ENCODE peak calls at places on chromosomes 7 and 10, in four cellular contexts. Z is BE2C, G is left ventricle myocardium inferior, I is body of pancreas. Y is an unnamed sample.
A peak's percentile ranks its signal among the peaks of the same experiment; 100 is the strongest.

GRCh38 chr10:100939763-100940344 is 27.1 kb downstream of the SLF2 start:
- DNase-seq in Z (no peak), I (no peak), G (no peak), Y (no peak)

GRCh38 chr7:47938574-47939165 is 9.6 kb downstream of the PKD1L1 start:
- DNase-seq in Z (no peak), I (no peak), G (no peak), Y (no peak)

GRCh38 chr7:94028768-94029167 is 24.6 kb upstream of the BET1 start:
- DNase-seq in G (no peak), Z (no peak), I (no peak), Y (no peak)

GRCh38 chr10:124991872-124992271 is 49.9 kb downstream of the ZRANB1 start:
- DNase-seq in I (no peak), G (no peak), Z (no peak), Y (no peak)

GRCh38 chr7:106021211-106022067 is 58.4 kb downstream of the CDHR3 start:
- DNase-seq in Z (no peak), I (no peak), G (no peak), Y (no peak)

GRCh38 chr10:62772186-62772950 is 32.2 kb upstream of the ADO start:
- DNase-seq in G (no peak), Z (no peak), I (no peak), Y (no peak)

GRCh38 chr7:101816499-101817030 is 861 bp upstream of the CUX1 start:
- DNase-seq in Z (peak; percentile 62), G (peak; percentile 51), I (peak; percentile 52), Y (peak; percentile 56)

GRCh38 chr7:139362302-139362701 is 2.6 kb downstream of the LUC7L2 start:
- DNase-seq in I (no peak), Z (no peak), G (no peak), Y (no peak)

GRCh38 chr10:119517235-119518141 is 25.0 kb downstream of the RGS10 start:
- DNase-seq in Z (no peak), G (no peak), I (peak; percentile 50), Y (no peak)

GRCh38 chr10:117003336-117003735 is 1.7 kb downstream of the SHTN1 start:
- DNase-seq in Z (no peak), G (no peak), I (no peak), Y (no peak)

GRCh38 chr7:104627516-104627915 is 299.1 kb downstream of the LHFPL3 start:
- DNase-seq in Z (peak; percentile 17), I (peak; percentile 8), G (no peak), Y (peak; percentile 31)

GRCh38 chr7:129781856-129782256 is 170.3 kb downstream of the NRF1 start:
- DNase-seq in Z (no peak), I (no peak), G (no peak), Y (no peak)

GRCh38 chr10:69464401-69464800 is 13.1 kb downstream of the TSPAN15 start:
- DNase-seq in Z (no peak), I (no peak), G (no peak), Y (no peak)

GRCh38 chr7:137682596-137682995 is 164.2 kb downstream of the DGKI start:
- DNase-seq in G (no peak), I (no peak), Z (no peak), Y (no peak)

GRCh38 chr7:30206942-30207341 is 72.2 kb downstream of the MTURN start:
- DNase-seq in G (no peak), I (no peak), Z (no peak), Y (no peak)

GRCh38 chr7:101170617-101171441 is 5.5 kb upstream of the VGF start:
- DNase-seq in G (no peak), Z (no peak), I (no peak), Y (no peak)

GRCh38 chr7:138350701-138351357 is 109.2 kb upstream of the TRIM24 start:
- DNase-seq in Z (no peak), G (no peak), I (no peak), Y (peak; percentile 38)

GRCh38 chr10:3333426-3333825 is 160.8 kb upstream of the PITRM1 start:
- DNase-seq in Z (no peak), I (no peak), G (no peak), Y (no peak)

GRCh38 chr10:96743988-96744585 is 23.8 kb upstream of the PIK3AP1 start:
- DNase-seq in I (peak; percentile 21), Z (peak; percentile 9), G (no peak), Y (no peak)

GRCh38 chr7:128827248-128827958 is 2.8 kb upstream of the FLNC start:
- DNase-seq in I (no peak), Z (peak; percentile 56), G (peak; percentile 68), Y (peak; percentile 39)

GRCh38 chr10:12235796-12236195 is 39.8 kb downstream of the CDC123 start:
- DNase-seq in G (no peak), Z (no peak), I (no peak), Y (no peak)

GRCh38 chr7:94313926-94314325 is 80.8 kb upstream of the COL1A2 start:
- DNase-seq in Z (no peak), G (no peak), I (no peak), Y (no peak)

GRCh38 chr7:18128846-18129245 is 101.2 kb upstream of the PRPS1L1 start:
- DNase-seq in I (no peak), Z (no peak), G (no peak), Y (no peak)

GRCh38 chr7:159138508-159138907 is 6.2 kb downstream of the VIPR2 start:
- DNase-seq in G (no peak), Z (no peak), I (no peak), Y (no peak)

GRCh38 chr10:26839966-26840627 is 20.7 kb downstream of the ABI1 start:
- DNase-seq in Z (no peak), I (no peak), G (no peak), Y (no peak)

GRCh38 chr10:48564466-48565150 is 40.3 kb downstream of the ARHGAP22 start:
- DNase-seq in I (no peak), Z (no peak), G (no peak), Y (no peak)

GRCh38 chr10:97452352-97452751 is 6.4 kb downstream of the ZDHHC16 start:
- DNase-seq in Z (no peak), I (no peak), G (no peak), Y (no peak)

GRCh38 chr10:80136134-80136571 is 3.6 kb downstream of the PLAC9 start:
- DNase-seq in I (no peak), G (peak; percentile 97), Z (no peak), Y (peak; percentile 68)

GRCh38 chr7:50342616-50343114 is 38.1 kb downstream of the IKZF1 start:
- DNase-seq in I (peak; percentile 47), G (no peak), Z (no peak), Y (peak; percentile 38)

GRCh38 chr7:132501956-132502355 is 74.3 kb downstream of the PLXNA4 start:
- DNase-seq in G (no peak), I (no peak), Z (no peak), Y (no peak)

GRCh38 chr7:66145404-66145843 is 30.8 kb downstream of the CRCP start:
- DNase-seq in G (peak; percentile 75), Z (peak; percentile 76), I (peak; percentile 47), Y (peak; percentile 28)

GRCh38 chr10:124328514-124329220 is 90.1 kb downstream of the OAT start:
- DNase-seq in I (no peak), G (no peak), Z (no peak), Y (no peak)

GRCh38 chr10:5565671-5566581 is 41.2 kb downstream of the CALML3 start:
- DNase-seq in I (no peak), G (peak; percentile 3), Z (no peak), Y (no peak)

DNA sequence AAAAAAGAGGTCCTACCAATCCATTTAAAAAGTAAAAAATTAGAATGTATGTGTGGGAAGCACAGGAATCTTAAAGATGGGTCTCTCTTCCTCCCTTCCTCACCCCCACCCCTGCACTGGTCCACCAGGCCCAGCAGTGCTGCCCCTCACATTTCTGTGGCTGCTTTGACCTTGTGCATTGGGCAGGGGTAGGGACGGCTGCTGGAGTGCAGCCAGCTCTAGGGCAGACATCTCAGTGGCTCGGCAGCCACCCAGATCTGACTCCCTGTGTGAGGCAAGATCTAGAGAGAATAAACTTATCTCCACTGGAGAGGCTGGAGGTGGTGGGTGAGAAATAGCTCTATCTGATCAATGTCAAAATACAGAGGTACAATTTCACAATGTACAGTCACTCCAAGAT is 6.7 kb downstream of the FAM180A start:
- DNase-seq in Z (no peak), G (peak; percentile 29), I (no peak), Y (no peak)
- TF ChIP-seq CTCF in Z (no peak), G (no peak), I (no peak), Y (no peak)

GRCh38 chr10:78523453-78523852 is 489.8 kb downstream of the RPS24 start:
- DNase-seq in G (no peak), I (no peak), Z (no peak), Y (no peak)
- H3K36me3 ChIP-seq in G (no peaks in the 10 kb centered on the region), I (no peaks in the 10 kb centered on the region), Z (no peaks in the 10 kb centered on the region), Y (no peaks in the 10 kb centered on the region)

DNA sequence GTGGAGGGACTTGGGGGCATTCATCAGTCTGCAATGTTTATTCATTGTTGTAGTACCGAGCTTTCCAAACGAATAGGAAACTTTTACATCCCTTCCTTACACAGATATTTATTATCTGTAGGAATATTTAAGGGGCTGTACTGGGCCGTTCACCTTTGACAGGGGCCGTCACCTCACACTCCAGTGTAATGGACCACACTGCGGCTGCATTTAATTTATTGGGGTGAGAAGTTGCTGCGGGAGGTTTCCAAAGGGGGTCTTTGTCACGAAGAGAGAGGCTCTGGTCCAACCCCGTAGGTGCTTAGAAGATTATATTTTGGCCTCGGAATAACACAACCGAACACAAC is 291.1 kb upstream of the NFE2L3 start:
- DNase-seq in G (no peak), Z (no peak), I (no peak), Y (no peak)
- H3K4me1 ChIP-seq in G (peaks cover 26% of the 10 kb centered on the region), Z (peaks cover 4% of the 10 kb centered on the region), I (peaks cover 3% of the 10 kb centered on the region), Y (no peaks in the 10 kb centered on the region)

GRCh38 chr10:17910144-17910789 is 41.5 kb upstream of the SLC39A12 start:
- DNase-seq in I (peak; percentile 71), G (no peak), Z (peak; percentile 42), Y (peak; percentile 57)
- TF ChIP-seq CTCF in I (peak; percentile 55), G (peak; percentile 62), Z (peak; percentile 65), Y (peak; percentile 31)

GRCh38 chr7:39580150-39580874 is 14.1 kb downstream of the YAE1 start:
- DNase-seq in G (peak; percentile 70), I (peak; percentile 92), Z (peak; percentile 79), Y (peak; percentile 82)

GRCh38 chr7:39577229-39577874 is 11.1 kb downstream of the YAE1 start:
- DNase-seq in I (no peak), G (no peak), Z (no peak), Y (no peak)

DNA sequence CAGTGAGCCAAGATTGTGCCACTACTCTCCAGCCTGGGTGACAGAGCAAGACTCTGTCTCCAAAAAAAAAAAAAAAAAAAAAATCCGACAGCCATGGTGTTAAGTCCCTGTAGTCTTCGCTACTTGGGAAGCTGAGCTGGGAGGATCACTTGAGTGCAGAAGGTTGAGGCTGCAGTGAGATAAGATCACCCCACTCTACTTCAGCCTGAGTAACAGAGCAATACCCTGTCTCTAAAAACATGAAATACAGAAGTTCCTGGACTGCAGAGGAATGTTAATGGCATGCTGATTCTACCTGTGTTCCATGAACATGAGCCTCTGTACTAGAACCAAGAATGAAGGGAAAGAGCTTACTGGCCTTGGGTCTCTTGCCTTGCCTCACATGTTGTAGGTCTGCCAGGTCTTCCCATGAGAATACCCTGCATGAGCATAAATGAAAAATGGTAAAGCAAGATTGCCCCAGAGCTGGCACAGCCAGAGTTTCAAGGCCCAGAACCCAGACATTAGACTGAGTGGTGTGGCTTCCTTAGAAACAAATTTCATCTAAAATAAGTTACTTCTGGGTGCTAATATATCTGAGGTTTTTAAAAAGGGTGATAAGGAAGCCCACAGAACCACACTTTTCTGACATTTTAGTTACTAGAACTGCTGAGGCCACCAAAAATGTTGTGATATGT is 8.6 kb downstream of the YAE1 start:
- DNase-seq in Z (no peak), I (no peak), G (no peak), Y (no peak)
- H3K36me3 ChIP-seq in Z (peaks cover 20% of the 10 kb centered on the region), I (peaks cover 4% of the 10 kb centered on the region), G (peaks cover 52% of the 10 kb centered on the region), Y (no peaks in the 10 kb centered on the region)

GRCh38 chr10:33284945-33285344 is 49.5 kb downstream of the NRP1 start:
- DNase-seq in G (no peak), I (no peak), Z (no peak), Y (no peak)
- H3K4me1 ChIP-seq in G (peaks cover 100% of the 10 kb centered on the region), I (peaks cover 31% of the 10 kb centered on the region), Z (no peaks in the 10 kb centered on the region), Y (no peaks in the 10 kb centered on the region)

GRCh38 chr7:38748056-38748610 is 117.0 kb upstream of the AMPH start:
- DNase-seq in G (no peak), I (no peak), Z (peak; percentile 23), Y (no peak)
- TF ChIP-seq CTCF in G (peak; percentile 52), I (peak; percentile 8), Z (peak; percentile 57), Y (no peak)

Y was measured in adrenal gland.